ENCODE peak calls at places on chromosomes 6 and 20, in six cellular contexts. T, Y, M, V, D and N are unnamed samples. For H3K9me3, the result is how much of the 10 kb centered on the place peaks cover.

GRCh38 chr20:34978092-34978744 is 22.6 kb downstream of the MYH7B start:
- DNase-seq in T (no peak), M (no peak), V (no peak), Y (no peak), D (no peak), N (no peak)

GRCh38 chr6:154318711-154319110 is 37.9 kb downstream of the IPCEF1 start:
- DNase-seq in M (no peak), Y (no peak), D (no peak), T (no peak), V (no peak), N (no peak)

GRCh38 chr6:106568518-106568917 is 60.8 kb downstream of the RTN4IP1 start:
- DNase-seq in D (no peak), M (no peak), Y (no peak), V (no peak), T (no peak), N (no peak)

GRCh38 chr6:2363211-2363610 is 117.8 kb upstream of the GMDS start:
- DNase-seq in D (no peak), M (no peak), Y (no peak), T (no peak), V (no peak), N (no peak)

GRCh38 chr6:69416739-69417138 is 380.1 kb downstream of the LMBRD1 start:
- DNase-seq in Y (no peak), D (peak), T (no peak), M (no peak), V (no peak), N (no peak)

GRCh38 chr6:47571488-47571887 is 93.9 kb downstream of the CD2AP start:
- DNase-seq in Y (no peak), V (no peak), D (no peak), T (no peak), M (no peak), N (no peak)

GRCh38 chr20:41078329-41078728 is 49.7 kb downstream of the TOP1 start:
- DNase-seq in Y (no peak), M (no peak), V (peak), D (peak), T (peak), N (peak)

GRCh38 chr6:36358235-36358915 is 21.7 kb upstream of the BNIP5 start:
- DNase-seq in Y (no peak), M (no peak), T (peak), V (no peak), D (no peak), N (no peak)

GRCh38 chr20:58892126-58892931 is 39.8 kb downstream of the GNAS start:
- DNase-seq in T (peak), D (peak), V (peak), M (peak), Y (peak), N (peak)

GRCh38 chr6:118207947-118208346 is 300.9 kb downstream of the SLC35F1 start:
- DNase-seq in T (no peak), D (no peak), V (no peak), M (no peak), Y (no peak), N (no peak)

GRCh38 chr6:33896391-33897192 is 92.8 kb upstream of the MLN start:
- DNase-seq in V (no peak), D (no peak), M (no peak), T (no peak), Y (no peak), N (no peak)

GRCh38 chr20:51428451-51429143 is 113.9 kb downstream of the NFATC2 start:
- DNase-seq in V (no peak), Y (no peak), M (peak), D (no peak), T (peak), N (no peak)

GRCh38 chr6:28607990-28608389 is 82.3 kb downstream of the GPX5 start:
- DNase-seq in Y (no peak), D (no peak), V (no peak), T (no peak), M (no peak), N (no peak)

GRCh38 chr6:156395276-156395675 is 381.9 kb upstream of the ARID1B start:
- DNase-seq in M (no peak), D (no peak), Y (no peak), V (no peak), T (no peak), N (peak)

GRCh38 chr20:45970646-45971424 is 1.2 kb downstream of the ZNF335 start:
- DNase-seq in V (no peak), Y (no peak), M (peak), T (peak), D (no peak), N (peak)

GRCh38 chr20:34037767-34038166 is 44.1 kb downstream of the RALY start:
- DNase-seq in T (no peak), M (peak), D (no peak), Y (no peak), V (no peak), N (no peak)

GRCh38 chr6:168641455-168641854 is 200.5 kb downstream of the SMOC2 start:
- DNase-seq in M (no peak), Y (no peak), D (no peak), V (no peak), T (no peak), N (no peak)

GRCh38 chr6:162719528-162719927 is 8.0 kb downstream of the PRKN start:
- DNase-seq in M (no peak), T (no peak), D (no peak), Y (no peak), V (no peak), N (no peak)

GRCh38 chr6:29926081-29926794 is 16.1 kb upstream of the HLA-A start:
- DNase-seq in V (no peak), T (no peak), D (no peak), Y (no peak), M (peak), N (no peak)

GRCh38 chr6:22754111-22754510 is 184.7 kb downstream of the HDGFL1 start:
- DNase-seq in V (no peak), M (no peak), T (no peak), Y (no peak), D (no peak), N (no peak)

GRCh38 chr6:40056865-40057264 is 122.6 kb upstream of the MOCS1 start:
- DNase-seq in M (no peak), Y (no peak), V (no peak), D (no peak), T (no peak), N (no peak)

GRCh38 chr20:17797579-17797978 is 97.8 kb downstream of the BANF2 start:
- DNase-seq in Y (no peak), M (no peak), T (no peak), V (no peak), D (no peak), N (no peak)

GRCh38 chr20:34904202-34904621 is 27.8 kb downstream of the ACSS2 start:
- DNase-seq in M (no peak), V (no peak), T (peak), D (no peak), Y (no peak), N (no peak)

GRCh38 chr20:45409531-45410272 is 1.6 kb downstream of the DBNDD2 start:
- DNase-seq in V (no peak), Y (no peak), M (no peak), D (no peak), T (no peak), N (no peak)

GRCh38 chr6:118356686-118357085 is 191.4 kb upstream of the PLN start:
- DNase-seq in D (no peak), M (no peak), Y (no peak), V (no peak), T (no peak), N (no peak)

GRCh38 chr20:49460916-49461315 is 21.6 kb downstream of the KCNB1 start:
- DNase-seq in Y (no peak), D (no peak), T (no peak), V (no peak), M (no peak), N (no peak)

GRCh38 chr6:112923940-112924587 is 576.9 kb downstream of the RFPL4B start:
- DNase-seq in V (no peak), Y (no peak), T (no peak), D (no peak), M (no peak), N (no peak)

GRCh38 chr6:81734081-81734480 is 18.4 kb downstream of the TENT5A start:
- DNase-seq in Y (no peak), V (no peak), M (no peak), T (peak), D (no peak), N (no peak)

GRCh38 chr6:146856296-146856695 is 257.5 kb downstream of the ADGB start:
- DNase-seq in D (no peak), Y (no peak), M (no peak), T (no peak), V (no peak), N (no peak)

GRCh38 chr20:36002855-36003254 is 34.5 kb downstream of the CNBD2 start:
- DNase-seq in Y (no peak), D (no peak), V (no peak), T (no peak), M (no peak), N (no peak)

GRCh38 chr6:66210964-66211363 is 503.9 kb upstream of the EYS start:
- DNase-seq in Y (no peak), D (no peak), V (no peak), T (no peak), M (no peak), N (peak)

GRCh38 chr6:127301199-127301700 is 34.6 kb downstream of the RNF146 start:
- DNase-seq in T (peak), D (peak), Y (no peak), M (no peak), V (no peak), N (no peak)

GRCh38 chr20:8372819-8373218 is 240.8 kb downstream of the PLCB1 start:
- DNase-seq in M (no peak), Y (no peak), T (no peak), V (no peak), D (no peak), N (no peak)

GRCh38 chr6:5754904-5755303 is 251.8 kb downstream of the NRN1 start:
- DNase-seq in V (no peak), T (no peak), D (no peak), Y (no peak), M (no peak), N (no peak)
- H3K9me3 ChIP-seq in V (under half), T (under half), D (under half), Y (under half), M (under half), N (under half)

GRCh38 chr6:95081231-95081630 is 496.1 kb upstream of the MANEA start:
- DNase-seq in D (no peak), T (no peak), M (no peak), V (no peak), Y (no peak), N (no peak)
- H3K4me3 ChIP-seq in D (no peak), T (no peak), M (no peak), V (no peak), Y (no peak), N (no peak)

DNA sequence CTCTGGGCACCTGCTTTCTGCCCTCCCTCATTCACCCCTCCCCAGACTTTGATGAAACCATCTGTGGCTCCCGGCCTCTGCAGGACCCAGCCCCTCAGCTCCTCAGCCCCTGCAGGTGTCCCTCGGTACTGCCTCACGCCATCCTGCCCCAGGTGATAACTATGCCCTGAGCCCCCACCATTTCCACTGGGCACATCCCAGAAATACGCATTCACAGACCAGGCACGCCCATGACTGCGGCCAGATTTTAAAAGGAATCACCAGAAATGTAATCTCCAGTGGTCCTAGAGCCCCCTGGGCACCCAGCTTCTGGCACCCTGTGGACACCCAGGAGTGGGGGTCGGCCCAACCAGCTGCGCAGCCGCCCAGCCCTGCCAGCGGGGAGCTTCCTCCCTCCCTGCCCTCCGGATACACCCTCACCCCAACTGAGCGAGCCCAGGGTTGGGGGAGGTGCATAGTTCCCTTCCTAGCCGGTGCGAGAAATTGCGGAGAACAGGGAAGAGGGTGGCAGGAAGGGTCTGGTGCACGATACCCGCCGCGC is 585 bp upstream of the NTSR1 start:
- DNase-seq in V (peak), M (peak), T (no peak), Y (no peak), D (peak), N (no peak)
- TF ChIP-seq CTCF in V (no peak), M (no peak), T (peak), Y (peak), D (peak), N (peak)

GRCh38 chr6:169960531-169960890 is 209.1 kb downstream of the ERMARD start:
- DNase-seq in Y (no peak), D (no peak), M (no peak), V (no peak), T (no peak), N (no peak)

GRCh38 chr6:169958510-169958909 is 207.1 kb downstream of the ERMARD start:
- DNase-seq in V (no peak), M (no peak), Y (no peak), T (peak), D (no peak), N (no peak)

GRCh38 chr6:169960891-169961611 is 209.6 kb downstream of the ERMARD start:
- DNase-seq in Y (no peak), V (no peak), T (no peak), D (no peak), M (no peak), N (no peak)

GRCh38 chr6:169960003-169960344 is 208.6 kb downstream of the ERMARD start:
- DNase-seq in Y (no peak), T (no peak), D (no peak), V (no peak), M (no peak), N (no peak)

DNA sequence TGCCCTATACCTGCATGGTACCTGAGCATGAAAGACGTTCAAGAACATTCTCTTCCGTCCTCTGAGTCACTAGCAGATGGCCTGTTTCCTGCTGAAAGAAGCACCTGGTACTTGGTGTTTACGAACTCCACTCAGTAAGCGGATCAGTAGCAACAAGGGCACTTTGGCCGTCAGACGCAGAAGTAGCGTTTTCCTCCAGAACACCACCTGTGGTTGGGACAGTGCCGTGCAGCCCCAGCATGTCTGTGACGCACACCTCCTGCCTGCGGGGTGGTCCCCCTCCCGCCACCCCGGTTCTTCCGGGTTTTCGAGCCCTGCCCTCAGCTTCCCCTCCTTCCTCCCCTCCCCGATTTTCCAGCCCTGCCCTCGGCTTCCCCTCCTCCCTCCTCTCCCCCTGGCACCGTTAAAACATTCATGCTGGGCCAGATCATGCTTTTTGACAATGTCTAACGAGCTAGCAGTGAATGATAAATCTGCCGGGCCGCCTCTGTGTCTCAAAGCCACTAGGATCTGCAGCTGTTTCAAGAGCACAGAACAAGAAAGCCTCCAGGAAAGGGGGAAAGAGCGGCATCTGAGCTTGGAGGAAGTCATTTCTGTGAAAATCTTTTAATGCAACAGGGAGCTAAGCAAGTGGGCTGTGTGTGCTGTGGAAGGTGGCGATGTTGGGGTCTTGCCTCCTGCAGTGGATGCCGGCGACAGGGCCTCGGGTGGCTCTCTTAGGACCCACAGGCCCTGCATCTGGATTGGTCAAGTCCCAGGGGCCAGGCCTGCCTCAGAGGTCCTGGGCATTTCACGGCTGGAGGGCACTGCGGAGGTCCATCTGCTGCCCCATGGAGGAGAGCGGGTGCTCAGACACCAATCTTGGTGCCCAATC is 207.9 kb downstream of the ERMARD start:
- DNase-seq in T (peak), D (no peak), Y (peak), V (no peak), M (no peak), N (peak)
- H3K9me3 ChIP-seq in T (under half), D (under half), Y (under half), V (under half), M (under half), N (under half)